ENCODE peak calls at places on chromosomes 3 and 15, in nine cellular contexts. Z is cardiac fibroblast, H is neural crest cell, S is WTC11, L is OCI-LY7, K is mammary epithelial cell, J is left lung, M is fibroblast of lung, B is spleen. F is an unnamed sample.

GRCh38 chr3:37594873-37595783 is 266.6 kb upstream of the CTDSPL start:
- DNase-seq in Z (no peak), H (no peak), S (no peak), L (no peak), K (no peak), J (no peak), M (no peak), B (no peak), F (no peak)

GRCh38 chr3:153029350-153029749 is 132.7 kb upstream of the RAP2B start:
- DNase-seq in Z (peak), H (no peak), S (no peak), L (no peak), K (peak), J (no peak), M (peak), B (no peak), F (no peak)

GRCh38 chr3:77795013-77795412 is 755.1 kb downstream of the ROBO2 start:
- DNase-seq in Z (no peak), H (no peak), S (peak), L (no peak), K (no peak), J (no peak), M (no peak), B (no peak), F (no peak)

GRCh38 chr15:46636220-46636619 is 1001.4 kb downstream of the SQOR start:
- DNase-seq in Z (no peak), H (no peak), S (no peak), L (no peak), K (no peak), J (no peak), M (peak), B (no peak), F (no peak)

GRCh38 chr15:43516185-43516584 is 1.2 kb upstream of the MAP1A start:
- DNase-seq in Z (peak), H (no peak), S (no peak), L (no peak), K (no peak), J (no peak), M (peak), B (no peak), F (no peak)

GRCh38 chr3:12768579-12769527 is 9.8 kb upstream of the TMEM40 start:
- DNase-seq in Z (no peak), H (no peak), S (peak), L (no peak), K (no peak), J (peak), M (no peak), B (no peak), F (no peak)

GRCh38 chr3:40800343-40800742 is 275.6 kb downstream of the ZNF621 start:
- DNase-seq in Z (peak), H (no peak), S (no peak), L (no peak), K (peak), J (peak), M (peak), B (no peak), F (no peak)

GRCh38 chr3:133882986-133883586 is 12.6 kb downstream of the RAB6B start:
- DNase-seq in Z (no peak), H (no peak), S (no peak), L (no peak), K (no peak), J (no peak), M (no peak), B (no peak), F (no peak)

GRCh38 chr3:51403675-51404074 is 12.6 kb downstream of the RBM15B start:
- DNase-seq in Z (no peak), H (no peak), S (no peak), L (no peak), K (no peak), J (no peak), M (no peak), B (no peak), F (no peak)

GRCh38 chr15:91109885-91110284 is 9.8 kb downstream of the SV2B start:
- DNase-seq in Z (no peak), H (no peak), S (no peak), L (no peak), K (no peak), J (no peak), M (no peak), B (no peak), F (no peak)
- TF ChIP-seq CTCF in Z (no peak), H (no peak), S (no peak), L (no peak), K (no peak), J (no peak), M (no peak), B (no peak), F (no peak)

DNA sequence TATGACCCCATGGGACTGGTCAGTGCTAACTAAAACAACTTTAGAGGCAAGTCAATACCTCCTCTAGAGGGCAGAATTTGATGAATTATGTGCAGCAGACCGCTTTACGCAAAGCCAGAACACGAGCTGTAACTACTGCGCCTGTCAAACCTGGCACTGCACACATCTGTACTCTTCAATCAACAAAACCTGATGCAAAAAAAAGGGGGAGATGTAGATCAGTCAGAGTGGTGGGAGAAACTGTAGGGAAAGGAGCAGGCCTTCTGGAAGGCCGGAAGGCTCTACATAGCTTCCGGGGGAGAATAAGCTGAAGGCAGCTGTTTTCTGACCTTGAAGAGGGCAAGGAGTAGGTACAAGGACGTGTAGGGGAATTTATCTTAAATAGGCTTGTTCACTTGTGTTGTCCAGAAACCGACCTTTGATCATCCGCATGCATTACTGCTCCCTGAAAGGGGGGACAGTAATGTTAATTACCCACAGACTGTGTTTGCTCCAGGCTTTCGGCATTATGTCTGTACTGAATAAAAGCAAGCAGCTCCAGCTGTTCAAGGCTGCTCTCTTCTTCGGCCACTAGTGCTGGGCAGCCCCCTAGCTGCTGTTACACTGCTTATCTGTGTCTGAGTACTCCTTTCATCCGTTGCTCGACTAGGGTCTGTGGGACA is 41.0 kb downstream of the GPR160 start:
- DNase-seq in Z (no peak), H (no peak), S (peak), L (peak), K (no peak), J (no peak), M (no peak), B (no peak), F (no peak)
- TF ChIP-seq CTCF in Z (no peak), H (no peak), S (no peak), L (peak), K (no peak), J (no peak), M (no peak), B (no peak), F (no peak)

GRCh38 chr3:196486263-196486662 is 17.3 kb downstream of the RNF168 start:
- DNase-seq in Z (peak), H (no peak), S (peak), L (no peak), K (no peak), J (no peak), M (no peak), B (no peak), F (no peak)
- TF ChIP-seq CTCF in Z (peak), H (peak), S (no peak), L (peak), K (peak), J (no peak), M (peak), B (no peak), F (no peak)

DNA sequence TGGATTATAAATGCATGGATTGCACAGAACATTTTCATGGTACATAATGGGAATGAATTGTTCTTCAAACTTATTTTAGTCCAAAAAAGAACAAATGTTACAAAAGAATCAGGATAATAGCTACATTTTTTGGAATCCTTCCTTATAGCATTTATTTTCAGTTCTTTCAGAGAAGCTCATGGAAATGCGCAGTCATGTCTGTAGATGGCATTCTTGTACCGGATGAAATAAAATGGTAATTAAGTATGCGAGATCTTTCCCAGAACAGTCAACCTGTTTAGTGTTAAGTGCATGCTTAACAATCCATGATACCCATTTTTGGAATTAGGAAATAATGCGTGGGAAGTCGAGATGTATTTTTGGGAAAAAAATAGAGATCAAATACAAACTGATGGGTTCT is 38.2 kb upstream of the GOLGA8B start:
- DNase-seq in Z (peak), H (no peak), S (no peak), L (no peak), K (peak), J (no peak), M (peak), B (no peak), F (no peak)
- TF ChIP-seq CTCF in Z (peak), H (peak), S (no peak), L (peak), K (peak), J (no peak), M (peak), B (no peak), F (no peak)

GRCh38 chr3:125045965-125046364 is 9.8 kb downstream of the HEG1 start:
- DNase-seq in Z (peak), H (no peak), S (no peak), L (no peak), K (peak), J (no peak), M (peak), B (no peak), F (no peak)
- TF ChIP-seq CTCF in Z (peak), H (no peak), S (no peak), L (no peak), K (peak), J (no peak), M (peak), B (no peak), F (no peak)

DNA sequence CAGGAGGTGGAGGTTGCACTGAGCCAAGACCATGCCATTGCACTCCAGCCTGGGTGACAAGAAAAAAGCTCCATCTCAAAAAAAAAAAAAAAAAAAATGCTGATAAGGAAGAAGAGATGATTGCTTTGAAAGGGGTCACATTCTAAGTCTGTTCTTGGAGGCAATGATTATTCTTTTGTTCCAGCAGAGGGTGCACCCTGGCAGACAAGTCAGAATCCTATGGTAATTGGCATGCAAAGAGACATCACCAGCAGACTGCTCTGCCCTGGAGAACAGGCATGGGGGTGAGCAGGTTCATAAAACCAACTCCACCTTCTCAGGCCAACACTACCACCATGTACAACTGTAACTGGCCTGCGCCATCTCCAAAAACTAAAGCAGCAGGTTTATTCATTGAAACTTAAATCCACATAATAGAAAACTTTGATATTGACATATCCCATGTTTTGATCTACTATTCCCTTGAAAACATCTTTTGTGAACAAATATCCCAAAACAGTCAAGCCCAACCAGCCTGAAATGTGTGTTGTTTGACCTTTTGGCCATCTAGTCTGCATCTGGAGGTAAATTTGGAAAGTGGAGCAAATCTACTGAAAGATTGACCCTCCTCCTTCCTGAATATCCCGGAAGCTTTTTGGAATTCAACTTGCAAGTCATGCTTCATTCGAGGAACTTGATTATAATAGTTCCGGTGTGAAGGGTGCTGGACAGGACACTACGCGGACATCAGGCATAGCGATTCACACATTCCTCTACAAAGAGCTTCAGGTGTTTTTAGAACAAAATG is 100.3 kb downstream of the MECOM start:
- DNase-seq in Z (peak), H (no peak), S (no peak), L (no peak), K (no peak), J (no peak), M (peak), B (no peak), F (no peak)
- TF ChIP-seq CTCF in Z (no peak), H (no peak), S (no peak), L (no peak), K (peak), J (no peak), M (peak), B (no peak), F (no peak)